ENCODE peak calls at places on chromosomes 4 and X, in six cellular contexts. P, F, A, C, J and S are unnamed samples.

GRCh38 chr4:70505152-70505748 is 13.1 kb upstream of the AMTN start:
- DNase-seq in P (peak), F (peak), A (peak), C (peak), J (peak), S (peak)

GRCh38 chrX:110162867-110163266 is 155.0 kb downstream of the AMMECR1 start:
- DNase-seq in P (no peak), F (no peak), A (no peak), C (no peak), J (no peak), S (no peak)

GRCh38 chrX:151970661-151971060 is 3.8 kb downstream of the GABRE start:
- DNase-seq in P (no peak), F (peak), A (peak), C (no peak), J (peak), S (no peak)

GRCh38 chrX:119655125-119655524 is 37.8 kb downstream of the SEPTIN6 start:
- DNase-seq in P (no peak), F (no peak), A (no peak), C (no peak), J (peak), S (no peak)

GRCh38 chrX:9378980-9379696 is 85.7 kb upstream of the TBL1X start:
- DNase-seq in P (no peak), F (no peak), A (no peak), C (no peak), J (no peak), S (no peak)

GRCh38 chr4:113979157-113979972 is at the start of gene ARSJ:
- DNase-seq in P (peak), F (peak), A (peak), C (no peak), J (peak), S (peak)

GRCh38 chr4:150237110-150237852 is 159.0 kb downstream of the DCLK2 start:
- DNase-seq in P (no peak), F (no peak), A (no peak), C (no peak), J (peak), S (no peak)

GRCh38 chr4:102683846-102684581 is 76.8 kb downstream of the MANBA start:
- DNase-seq in P (no peak), F (no peak), A (no peak), C (no peak), J (no peak), S (no peak)

GRCh38 chrX:65601530-65602281 is 65.7 kb upstream of the MSN start:
- DNase-seq in P (peak), F (peak), A (no peak), C (peak), J (peak), S (peak)

GRCh38 chr4:95050980-95051688 is 293.4 kb downstream of the BMPR1B start:
- DNase-seq in P (no peak), F (peak), A (no peak), C (no peak), J (no peak), S (no peak)

GRCh38 chrX:129798888-129799287 is 19.1 kb downstream of the SASH3 start:
- DNase-seq in P (no peak), F (no peak), A (no peak), C (no peak), J (no peak), S (no peak)

GRCh38 chr4:156832886-156833285 is 138.7 kb downstream of the PDGFC start:
- DNase-seq in P (no peak), F (no peak), A (no peak), C (no peak), J (no peak), S (no peak)

GRCh38 chr4:144733566-144733965 is 87.6 kb downstream of the HHIP start:
- DNase-seq in P (no peak), F (no peak), A (no peak), C (no peak), J (no peak), S (no peak)

GRCh38 chrX:103453655-103454054 is 65.6 kb downstream of the RAB40A start:
- DNase-seq in P (no peak), F (no peak), A (no peak), C (no peak), J (peak), S (no peak)

GRCh38 chrX:13888284-13888683 is 71.4 kb upstream of the GPM6B start:
- DNase-seq in P (no peak), F (no peak), A (no peak), C (no peak), J (no peak), S (no peak)

GRCh38 chrX:53018627-53019026 is 30.0 kb upstream of the GPR173 start:
- DNase-seq in P (no peak), F (no peak), A (no peak), C (no peak), J (no peak), S (no peak)

GRCh38 chr4:3470244-3471097 is 7.4 kb downstream of the DOK7 start:
- DNase-seq in P (no peak), F (peak), A (no peak), C (no peak), J (no peak), S (no peak)

GRCh38 chr4:95392886-95393285 is 155.9 kb downstream of the UNC5C start:
- DNase-seq in P (no peak), F (no peak), A (no peak), C (no peak), J (no peak), S (no peak)

GRCh38 chr4:48692897-48693296 is 87.2 kb downstream of the FRYL start:
- DNase-seq in P (no peak), F (no peak), A (no peak), C (no peak), J (no peak), S (no peak)

GRCh38 chr4:65861993-65862392 is 191.7 kb upstream of the EPHA5 start:
- DNase-seq in P (no peak), F (no peak), A (no peak), C (no peak), J (no peak), S (no peak)